ENCODE peak calls at places on chromosomes 12 and 14, in five cellular contexts. One of them, this sample, is unnamed.

GRCh38 chr14:61588419-61588901 is 106.9 kb upstream of the HIF1A start:
- DNase-seq in A549: no peak
- DNase-seq in K562: no peak
- DNase-seq in IMR-90: peak
- DNase-seq in GM12878: no peak
- DNase-seq in this sample: no peak

GRCh38 chr14:81211844-81212243 is 8.9 kb downstream of the GTF2A1 start:
- DNase-seq in A549: peak
- DNase-seq in K562: no peak
- DNase-seq in IMR-90: peak
- DNase-seq in GM12878: no peak
- DNase-seq in this sample: peak

GRCh38 chr12:57765003-57765697 is 1.7 kb downstream of the CYP27B1 start:
- DNase-seq in A549: peak
- DNase-seq in K562: no peak
- DNase-seq in IMR-90: peak
- DNase-seq in GM12878: no peak
- DNase-seq in this sample: peak

GRCh38 chr12:24562761-24563392 is 386.0 kb downstream of the BCAT1 start:
- DNase-seq in A549: peak
- DNase-seq in K562: no peak
- DNase-seq in IMR-90: peak
- DNase-seq in GM12878: no peak
- DNase-seq in this sample: no peak

GRCh38 chr14:99964979-99965378 is 100.2 kb upstream of the EVL start:
- DNase-seq in A549: no peak
- DNase-seq in K562: no peak
- DNase-seq in IMR-90: no peak
- DNase-seq in GM12878: no peak
- DNase-seq in this sample: no peak

GRCh38 chr14:52091913-52092312 is 23.1 kb upstream of the NID2 start:
- DNase-seq in A549: no peak
- DNase-seq in K562: no peak
- DNase-seq in IMR-90: no peak
- DNase-seq in GM12878: no peak
- DNase-seq in this sample: no peak

GRCh38 chr12:46185686-46186085 is 83.2 kb downstream of the SLC38A1 start:
- DNase-seq in A549: no peak
- DNase-seq in K562: no peak
- DNase-seq in IMR-90: no peak
- DNase-seq in GM12878: no peak
- DNase-seq in this sample: no peak

GRCh38 chr12:125132698-125133400 is 67.6 kb downstream of the AACS start:
- DNase-seq in A549: no peak
- DNase-seq in K562: no peak
- DNase-seq in IMR-90: peak
- DNase-seq in GM12878: no peak
- DNase-seq in this sample: no peak

GRCh38 chr12:50517456-50518048 is 12.8 kb downstream of the DIP2B start:
- DNase-seq in A549: peak
- DNase-seq in K562: no peak
- DNase-seq in IMR-90: peak
- DNase-seq in GM12878: peak
- DNase-seq in this sample: peak

GRCh38 chr12:109796057-109796456 is 37.1 kb downstream of the TRPV4 start:
- DNase-seq in A549: no peak
- DNase-seq in K562: no peak
- DNase-seq in IMR-90: no peak
- DNase-seq in GM12878: no peak
- DNase-seq in this sample: no peak

GRCh38 chr12:42643881-42644579 is 54.5 kb upstream of the PRICKLE1 start:
- DNase-seq in A549: no peak
- DNase-seq in K562: no peak
- DNase-seq in IMR-90: no peak
- DNase-seq in GM12878: no peak
- DNase-seq in this sample: no peak

GRCh38 chr12:57592551-57593165 is 1.7 kb downstream of the PIP4K2C start:
- DNase-seq in A549: no peak
- DNase-seq in K562: no peak
- DNase-seq in IMR-90: peak
- DNase-seq in GM12878: no peak
- DNase-seq in this sample: no peak

GRCh38 chr14:20676072-20676471 is 8.3 kb upstream of the RNASE4 start:
- DNase-seq in A549: no peak
- DNase-seq in K562: no peak
- DNase-seq in IMR-90: no peak
- DNase-seq in GM12878: no peak
- DNase-seq in this sample: no peak

GRCh38 chr14:94671870-94672444 is 59.8 kb downstream of the SERPINA3 start:
- DNase-seq in A549: no peak
- DNase-seq in K562: no peak
- DNase-seq in IMR-90: no peak
- DNase-seq in GM12878: no peak
- DNase-seq in this sample: peak

GRCh38 chr12:122421263-122421814 is 1.1 kb downstream of the CLIP1 start:
- DNase-seq in A549: peak
- DNase-seq in K562: peak
- DNase-seq in IMR-90: peak
- DNase-seq in GM12878: no peak
- DNase-seq in this sample: peak

GRCh38 chr12:29316772-29317171 is 64.2 kb downstream of the ERGIC2 start:
- DNase-seq in A549: no peak
- DNase-seq in K562: peak
- DNase-seq in IMR-90: peak
- DNase-seq in GM12878: no peak
- DNase-seq in this sample: no peak

GRCh38 chr12:25480145-25480544 is 72.9 kb downstream of the LMNTD1 start:
- DNase-seq in A549: no peak
- DNase-seq in K562: no peak
- DNase-seq in IMR-90: no peak
- DNase-seq in GM12878: no peak
- DNase-seq in this sample: no peak

GRCh38 chr12:93847517-93848452 is 170.6 kb downstream of the CRADD start:
- DNase-seq in A549: no peak
- DNase-seq in K562: no peak
- DNase-seq in IMR-90: no peak
- DNase-seq in GM12878: peak
- DNase-seq in this sample: no peak

DNA sequence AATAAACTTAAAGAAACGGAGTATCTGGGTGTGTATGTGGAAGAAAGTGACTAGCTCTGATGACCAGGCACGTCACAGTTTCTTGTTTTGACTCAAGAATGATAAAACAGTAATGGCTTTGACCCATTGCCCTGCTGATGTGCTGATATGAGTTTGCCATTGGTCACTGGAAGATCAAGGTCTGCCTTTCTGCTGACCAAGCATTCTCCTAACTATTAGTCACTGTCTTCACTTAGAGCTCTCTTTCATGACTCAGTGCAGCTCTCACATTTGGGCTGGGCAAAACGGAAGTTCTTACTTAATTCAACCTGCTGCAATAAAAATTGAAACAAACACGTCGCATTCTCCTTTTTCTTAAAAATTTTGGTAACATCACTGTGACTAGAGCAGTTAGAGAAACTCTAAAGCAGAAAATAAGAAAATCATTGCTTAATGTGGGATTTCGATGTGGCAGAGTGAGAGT is 366.7 kb downstream of the BTG1 start:
- DNase-seq in A549: peak
- DNase-seq in K562: peak
- DNase-seq in IMR-90: peak
- DNase-seq in GM12878: peak
- DNase-seq in this sample: peak
- TF ChIP-seq USF2 in A549: no peak
- TF ChIP-seq USF2 in K562: no peak
- TF ChIP-seq USF2 in IMR-90: no peak
- TF ChIP-seq USF2 in GM12878: no peak
- TF ChIP-seq USF2 in this sample: no peak

GRCh38 chr14:98714604-98715003 is 557.4 kb downstream of the BCL11B start:
- DNase-seq in A549: no peak
- DNase-seq in K562: no peak
- DNase-seq in IMR-90: no peak
- DNase-seq in GM12878: no peak
- DNase-seq in this sample: no peak
- TF ChIP-seq BHLHE40 in A549: no peak
- TF ChIP-seq BHLHE40 in K562: no peak
- TF ChIP-seq BHLHE40 in IMR-90: no peak
- TF ChIP-seq BHLHE40 in GM12878: no peak
- TF ChIP-seq BHLHE40 in this sample: no peak

GRCh38 chr12:63150255-63151060 is 543 bp downstream of the AVPR1A start:
- DNase-seq in A549: peak
- DNase-seq in K562: no peak
- DNase-seq in IMR-90: no peak
- DNase-seq in GM12878: no peak
- DNase-seq in this sample: no peak
- TF ChIP-seq USF2 in A549: no peak
- TF ChIP-seq USF2 in K562: no peak
- TF ChIP-seq USF2 in IMR-90: no peak
- TF ChIP-seq USF2 in GM12878: no peak
- TF ChIP-seq USF2 in this sample: no peak

GRCh38 chr12:88931598-88931997 is 351.3 kb upstream of the KITLG start:
- DNase-seq in A549: no peak
- DNase-seq in K562: no peak
- DNase-seq in IMR-90: no peak
- DNase-seq in GM12878: no peak
- DNase-seq in this sample: peak
- TF ChIP-seq BHLHE40 in A549: no peak
- TF ChIP-seq BHLHE40 in K562: no peak
- TF ChIP-seq BHLHE40 in IMR-90: no peak
- TF ChIP-seq BHLHE40 in GM12878: no peak
- TF ChIP-seq BHLHE40 in this sample: no peak

GRCh38 chr12:64665506-64665905 is 55.2 kb downstream of the RASSF3 start:
- DNase-seq in A549: no peak
- DNase-seq in K562: no peak
- DNase-seq in IMR-90: no peak
- DNase-seq in GM12878: peak
- DNase-seq in this sample: no peak
- TF ChIP-seq USF2 in A549: no peak
- TF ChIP-seq USF2 in K562: no peak
- TF ChIP-seq USF2 in IMR-90: no peak
- TF ChIP-seq USF2 in GM12878: no peak
- TF ChIP-seq USF2 in this sample: no peak

DNA sequence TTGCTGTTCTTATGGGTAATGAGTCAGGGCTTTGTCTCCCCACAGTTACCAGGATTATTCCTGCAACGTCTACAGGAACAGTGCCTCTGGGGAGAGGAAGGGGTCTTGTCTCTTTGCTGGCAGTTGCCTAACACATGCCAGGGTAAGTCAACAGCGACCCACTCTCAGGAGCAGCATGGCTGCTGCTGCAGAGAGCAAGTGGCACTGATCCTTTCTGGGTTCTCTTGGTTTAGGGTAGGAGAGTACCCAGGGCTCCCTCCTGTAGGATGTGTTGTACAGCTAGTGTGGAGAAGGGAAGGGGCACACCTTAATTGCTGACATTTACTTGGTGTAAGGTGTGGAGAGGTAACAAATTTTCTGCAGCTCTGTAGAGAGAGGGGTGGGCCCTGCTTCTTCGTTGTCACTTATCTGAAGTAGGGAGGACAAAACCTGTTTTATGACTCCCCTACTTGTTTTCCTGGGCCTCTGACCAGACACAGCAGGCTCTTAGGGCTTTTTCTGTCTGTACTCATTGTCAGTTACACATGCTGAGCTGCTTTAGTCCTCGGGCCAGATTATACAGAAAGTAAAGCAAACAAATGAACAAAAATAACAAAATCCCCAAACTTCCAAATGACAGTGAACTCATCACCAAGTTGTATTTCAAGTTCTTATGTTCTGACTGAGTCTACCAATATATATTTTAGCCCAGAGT is 168.2 kb downstream of the ACSS3 start:
- DNase-seq in A549: no peak
- DNase-seq in K562: no peak
- DNase-seq in IMR-90: no peak
- DNase-seq in GM12878: no peak
- DNase-seq in this sample: no peak
- TF ChIP-seq BHLHE40 in A549: no peak
- TF ChIP-seq BHLHE40 in K562: no peak
- TF ChIP-seq BHLHE40 in IMR-90: no peak
- TF ChIP-seq BHLHE40 in GM12878: no peak
- TF ChIP-seq BHLHE40 in this sample: no peak

GRCh38 chr12:98084950-98085349 is 430.4 kb upstream of the TMPO start:
- DNase-seq in A549: no peak
- DNase-seq in K562: no peak
- DNase-seq in IMR-90: no peak
- DNase-seq in GM12878: no peak
- DNase-seq in this sample: no peak
- TF ChIP-seq USF2 in A549: no peak
- TF ChIP-seq USF2 in K562: no peak
- TF ChIP-seq USF2 in IMR-90: no peak
- TF ChIP-seq USF2 in GM12878: no peak
- TF ChIP-seq USF2 in this sample: no peak

This sample was measured in HepG2.